ENCODE peak calls at places on chromosome 11, in nine cellular contexts. One of them, this sample, is unnamed.

GRCh38 chr11:114773541-114774338 is 95.4 kb downstream of the NXPE2 start:
- DNase-seq in lung: no peak
- DNase-seq in AG04450: no peak
- DNase-seq in GM10248: no peak
- DNase-seq in A549: no peak
- DNase-seq in cardiac fibroblast: no peak
- DNase-seq in spleen: no peak
- DNase-seq in kidney: no peak
- DNase-seq in CD4-positive, alpha-beta T cell: no peak
- DNase-seq in this sample: no peak

GRCh38 chr11:60985991-60986915 is 14.8 kb downstream of the CD6 start:
- DNase-seq in AG04450: peak
- DNase-seq in kidney: no peak
- DNase-seq in lung: peak
- DNase-seq in A549: peak
- DNase-seq in GM10248: no peak
- DNase-seq in spleen: peak
- DNase-seq in cardiac fibroblast: peak
- DNase-seq in CD4-positive, alpha-beta T cell: peak
- DNase-seq in this sample: no peak

GRCh38 chr11:61045271-61045670 is 57.0 kb upstream of the CD5 start:
- DNase-seq in AG04450: no peak
- DNase-seq in CD4-positive, alpha-beta T cell: no peak
- DNase-seq in spleen: no peak
- DNase-seq in cardiac fibroblast: no peak
- DNase-seq in GM10248: no peak
- DNase-seq in kidney: no peak
- DNase-seq in A549: no peak
- DNase-seq in lung: no peak
- DNase-seq in this sample: no peak

GRCh38 chr11:104943561-104943960 is 24.8 kb downstream of the CASP4 start:
- DNase-seq in kidney: no peak
- DNase-seq in cardiac fibroblast: no peak
- DNase-seq in GM10248: no peak
- DNase-seq in CD4-positive, alpha-beta T cell: no peak
- DNase-seq in A549: no peak
- DNase-seq in AG04450: no peak
- DNase-seq in lung: no peak
- DNase-seq in spleen: no peak
- DNase-seq in this sample: no peak

GRCh38 chr11:44002191-44003093 is 45.3 kb upstream of the ACCSL start:
- DNase-seq in AG04450: no peak
- DNase-seq in A549: no peak
- DNase-seq in cardiac fibroblast: no peak
- DNase-seq in spleen: no peak
- DNase-seq in kidney: no peak
- DNase-seq in GM10248: no peak
- DNase-seq in CD4-positive, alpha-beta T cell: no peak
- DNase-seq in lung: no peak
- DNase-seq in this sample: no peak

GRCh38 chr11:72306186-72306585 is 62.2 kb upstream of the PHOX2A start:
- DNase-seq in kidney: no peak
- DNase-seq in GM10248: no peak
- DNase-seq in lung: no peak
- DNase-seq in CD4-positive, alpha-beta T cell: no peak
- DNase-seq in AG04450: no peak
- DNase-seq in spleen: no peak
- DNase-seq in A549: no peak
- DNase-seq in cardiac fibroblast: no peak
- DNase-seq in this sample: no peak

GRCh38 chr11:128715691-128716153 is 21.9 kb downstream of the FLI1 start:
- DNase-seq in cardiac fibroblast: peak
- DNase-seq in GM10248: no peak
- DNase-seq in lung: no peak
- DNase-seq in A549: no peak
- DNase-seq in kidney: no peak
- DNase-seq in CD4-positive, alpha-beta T cell: no peak
- DNase-seq in AG04450: no peak
- DNase-seq in spleen: no peak
- DNase-seq in this sample: no peak

GRCh38 chr11:93221539-93221938 is 23.7 kb upstream of the SLC36A4 start:
- DNase-seq in lung: no peak
- DNase-seq in spleen: no peak
- DNase-seq in CD4-positive, alpha-beta T cell: no peak
- DNase-seq in kidney: no peak
- DNase-seq in cardiac fibroblast: no peak
- DNase-seq in GM10248: no peak
- DNase-seq in AG04450: no peak
- DNase-seq in A549: no peak
- DNase-seq in this sample: no peak

GRCh38 chr11:104995001-104995408 is 26.6 kb upstream of the CASP4 start:
- DNase-seq in kidney: no peak
- DNase-seq in spleen: no peak
- DNase-seq in lung: no peak
- DNase-seq in AG04450: no peak
- DNase-seq in A549: no peak
- DNase-seq in cardiac fibroblast: no peak
- DNase-seq in GM10248: no peak
- DNase-seq in CD4-positive, alpha-beta T cell: no peak
- DNase-seq in this sample: no peak

GRCh38 chr11:2788751-2789140 is 89.0 kb upstream of the KCNQ1OT1 start:
- DNase-seq in kidney: peak
- DNase-seq in spleen: peak
- DNase-seq in GM10248: no peak
- DNase-seq in AG04450: no peak
- DNase-seq in A549: no peak
- DNase-seq in CD4-positive, alpha-beta T cell: no peak
- DNase-seq in lung: no peak
- DNase-seq in cardiac fibroblast: no peak
- DNase-seq in this sample: no peak

GRCh38 chr11:93522448-93522847 is 20.7 kb downstream of the SMCO4 start:
- DNase-seq in CD4-positive, alpha-beta T cell: no peak
- DNase-seq in cardiac fibroblast: no peak
- DNase-seq in kidney: no peak
- DNase-seq in lung: no peak
- DNase-seq in A549: no peak
- DNase-seq in GM10248: no peak
- DNase-seq in AG04450: no peak
- DNase-seq in spleen: no peak
- DNase-seq in this sample: no peak

GRCh38 chr11:85779956-85780640 is 30.8 kb downstream of the SYTL2 start:
- DNase-seq in cardiac fibroblast: no peak
- DNase-seq in kidney: no peak
- DNase-seq in spleen: no peak
- DNase-seq in AG04450: no peak
- DNase-seq in lung: no peak
- DNase-seq in CD4-positive, alpha-beta T cell: no peak
- DNase-seq in GM10248: no peak
- DNase-seq in A549: peak
- DNase-seq in this sample: no peak

GRCh38 chr11:107999759-108000455 is 8.8 kb upstream of the CUL5 start:
- DNase-seq in GM10248: peak
- DNase-seq in lung: no peak
- DNase-seq in A549: peak
- DNase-seq in CD4-positive, alpha-beta T cell: no peak
- DNase-seq in cardiac fibroblast: peak
- DNase-seq in kidney: no peak
- DNase-seq in spleen: no peak
- DNase-seq in AG04450: no peak
- DNase-seq in this sample: no peak

GRCh38 chr11:117750916-117751773 is 45.9 kb downstream of the DSCAML1 start:
- DNase-seq in cardiac fibroblast: no peak
- DNase-seq in lung: no peak
- DNase-seq in kidney: no peak
- DNase-seq in AG04450: no peak
- DNase-seq in spleen: peak
- DNase-seq in A549: no peak
- DNase-seq in CD4-positive, alpha-beta T cell: no peak
- DNase-seq in GM10248: no peak
- DNase-seq in this sample: no peak

GRCh38 chr11:18669629-18670162 is 28.9 kb upstream of the TMEM86A start:
- DNase-seq in A549: no peak
- DNase-seq in AG04450: no peak
- DNase-seq in kidney: no peak
- DNase-seq in GM10248: no peak
- DNase-seq in CD4-positive, alpha-beta T cell: no peak
- DNase-seq in lung: no peak
- DNase-seq in spleen: no peak
- DNase-seq in cardiac fibroblast: no peak
- DNase-seq in this sample: no peak

GRCh38 chr11:75498556-75499255 is 27.0 kb downstream of the GDPD5 start:
- DNase-seq in AG04450: no peak
- DNase-seq in GM10248: no peak
- DNase-seq in kidney: no peak
- DNase-seq in A549: peak
- DNase-seq in spleen: no peak
- DNase-seq in lung: no peak
- DNase-seq in CD4-positive, alpha-beta T cell: no peak
- DNase-seq in cardiac fibroblast: peak
- DNase-seq in this sample: no peak

GRCh38 chr11:92911478-92911877 is 58.0 kb upstream of the MTNR1B start:
- DNase-seq in lung: no peak
- DNase-seq in cardiac fibroblast: no peak
- DNase-seq in CD4-positive, alpha-beta T cell: no peak
- DNase-seq in spleen: no peak
- DNase-seq in AG04450: no peak
- DNase-seq in A549: no peak
- DNase-seq in GM10248: no peak
- DNase-seq in kidney: no peak
- DNase-seq in this sample: no peak

GRCh38 chr11:97516688-97517087 is 1126.9 kb downstream of the JRKL start:
- DNase-seq in A549: no peak
- DNase-seq in cardiac fibroblast: no peak
- DNase-seq in kidney: no peak
- DNase-seq in CD4-positive, alpha-beta T cell: no peak
- DNase-seq in GM10248: no peak
- DNase-seq in AG04450: no peak
- DNase-seq in lung: no peak
- DNase-seq in spleen: no peak
- DNase-seq in this sample: no peak

GRCh38 chr11:64357904-64358535 is 942 bp upstream of the RPS6KA4 start:
- DNase-seq in AG04450: no peak
- DNase-seq in lung: no peak
- DNase-seq in A549: peak
- DNase-seq in spleen: no peak
- DNase-seq in CD4-positive, alpha-beta T cell: no peak
- DNase-seq in kidney: peak
- DNase-seq in GM10248: no peak
- DNase-seq in cardiac fibroblast: peak
- DNase-seq in this sample: no peak

DNA sequence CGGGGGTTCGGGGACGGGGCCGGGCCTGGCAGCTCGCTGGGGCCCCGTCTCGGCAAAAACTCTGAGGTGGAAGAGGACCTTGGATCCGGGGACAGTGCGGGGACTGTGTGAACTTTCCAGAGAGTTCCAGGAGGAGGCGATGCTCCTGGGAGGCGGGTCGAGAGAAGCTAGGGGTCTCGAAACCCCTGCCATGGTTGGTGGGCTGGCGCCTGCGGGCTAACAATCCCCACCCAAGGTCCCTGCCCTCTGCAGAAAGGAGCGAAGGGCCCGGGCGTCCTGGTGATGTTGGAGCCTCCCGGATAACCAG is 4.7 kb upstream of the GRK2 start:
- DNase-seq in CD4-positive, alpha-beta T cell: no peak
- DNase-seq in A549: no peak
- DNase-seq in kidney: no peak
- DNase-seq in lung: no peak
- DNase-seq in spleen: no peak
- DNase-seq in GM10248: no peak
- DNase-seq in AG04450: no peak
- DNase-seq in cardiac fibroblast: no peak
- DNase-seq in this sample: no peak
- TF ChIP-seq CTCF in CD4-positive, alpha-beta T cell: no peak
- TF ChIP-seq CTCF in A549: peak
- TF ChIP-seq CTCF in kidney: no peak
- TF ChIP-seq CTCF in lung: no peak
- TF ChIP-seq CTCF in spleen: no peak
- TF ChIP-seq CTCF in GM10248: no peak
- TF ChIP-seq CTCF in AG04450: peak
- TF ChIP-seq CTCF in cardiac fibroblast: peak
- TF ChIP-seq CTCF in this sample: peak

DNA sequence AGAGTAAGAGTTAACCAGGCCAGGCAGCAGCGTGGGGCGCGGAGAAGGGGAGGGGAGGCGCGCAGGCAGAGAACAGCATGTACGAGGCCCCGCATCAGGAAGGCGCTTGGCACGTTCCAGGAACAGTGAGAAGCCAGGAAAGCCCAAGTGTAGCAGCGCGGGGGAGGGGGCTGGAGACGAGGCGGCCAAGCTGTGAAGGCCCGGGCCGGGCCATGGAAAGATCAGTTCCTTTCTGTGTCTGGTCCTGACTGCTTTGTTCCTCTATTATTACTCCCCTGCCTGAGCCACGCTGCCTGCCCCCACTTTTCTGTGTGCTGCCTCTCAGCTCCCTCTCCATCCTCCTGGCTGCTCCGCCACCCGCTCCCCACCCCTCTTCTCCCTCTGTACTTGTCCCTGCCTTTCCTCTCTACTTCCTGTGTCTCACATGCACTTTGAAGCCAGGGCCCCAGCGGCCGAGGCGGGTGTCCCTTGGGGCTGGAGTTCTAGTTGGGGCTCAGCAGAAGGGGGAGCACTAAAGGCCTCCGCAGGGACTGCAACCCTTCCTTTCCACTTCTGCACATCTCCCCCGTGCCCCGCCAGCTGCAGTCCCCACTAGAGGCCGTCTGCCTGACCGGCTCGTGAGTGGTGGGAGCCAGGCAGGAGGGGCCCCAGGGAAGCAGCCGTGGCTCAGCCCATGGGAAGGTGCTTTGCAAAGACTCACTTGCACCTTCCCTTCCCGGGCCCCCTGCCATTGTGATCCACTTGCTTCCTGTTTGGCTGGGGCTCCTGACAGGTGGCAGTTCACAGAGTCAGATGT is 63.7 kb downstream of the PRDM11 start:
- DNase-seq in CD4-positive, alpha-beta T cell: no peak
- DNase-seq in kidney: peak
- DNase-seq in GM10248: no peak
- DNase-seq in lung: peak
- DNase-seq in cardiac fibroblast: peak
- DNase-seq in A549: no peak
- DNase-seq in spleen: no peak
- DNase-seq in AG04450: no peak
- DNase-seq in this sample: no peak
- TF ChIP-seq CTCF in CD4-positive, alpha-beta T cell: no peak
- TF ChIP-seq CTCF in kidney: no peak
- TF ChIP-seq CTCF in GM10248: no peak
- TF ChIP-seq CTCF in lung: no peak
- TF ChIP-seq CTCF in cardiac fibroblast: no peak
- TF ChIP-seq CTCF in A549: no peak
- TF ChIP-seq CTCF in spleen: no peak
- TF ChIP-seq CTCF in AG04450: no peak
- TF ChIP-seq CTCF in this sample: no peak

GRCh38 chr11:129895126-129896041 is at the start of gene NFRKB:
- DNase-seq in spleen: peak
- DNase-seq in kidney: peak
- DNase-seq in GM10248: peak
- DNase-seq in CD4-positive, alpha-beta T cell: peak
- DNase-seq in cardiac fibroblast: peak
- DNase-seq in A549: peak
- DNase-seq in AG04450: no peak
- DNase-seq in lung: peak
- DNase-seq in this sample: peak
- TF ChIP-seq CTCF in spleen: no peak
- TF ChIP-seq CTCF in kidney: no peak
- TF ChIP-seq CTCF in GM10248: no peak
- TF ChIP-seq CTCF in CD4-positive, alpha-beta T cell: no peak
- TF ChIP-seq CTCF in cardiac fibroblast: no peak
- TF ChIP-seq CTCF in A549: no peak
- TF ChIP-seq CTCF in AG04450: no peak
- TF ChIP-seq CTCF in lung: no peak
- TF ChIP-seq CTCF in this sample: no peak

GRCh38 chr11:131914299-131914902 is 544.0 kb downstream of the NTM start:
- DNase-seq in AG04450: no peak
- DNase-seq in cardiac fibroblast: peak
- DNase-seq in CD4-positive, alpha-beta T cell: no peak
- DNase-seq in kidney: no peak
- DNase-seq in lung: no peak
- DNase-seq in GM10248: no peak
- DNase-seq in A549: no peak
- DNase-seq in spleen: no peak
- DNase-seq in this sample: no peak
- TF ChIP-seq CTCF in AG04450: peak
- TF ChIP-seq CTCF in cardiac fibroblast: peak
- TF ChIP-seq CTCF in CD4-positive, alpha-beta T cell: no peak
- TF ChIP-seq CTCF in kidney: no peak
- TF ChIP-seq CTCF in lung: no peak
- TF ChIP-seq CTCF in GM10248: no peak
- TF ChIP-seq CTCF in A549: no peak
- TF ChIP-seq CTCF in spleen: no peak
- TF ChIP-seq CTCF in this sample: no peak